ENCODE peak calls at places on chromosomes 7 and 10, in ten cellular contexts. N, W, K, F, G, V, X, B, M and P are unnamed samples.

GRCh38 chr7:151671514-151671913 is 151.8 kb upstream of the RHEB start:
- DNase-seq in N (no peak), W (no peak), K (no peak), F (no peak), G (no peak), V (no peak), X (no peak), B (no peak), M (no peak), P (peak)

GRCh38 chr10:121956111-121957061 is 18.6 kb downstream of the NSMCE4A start:
- DNase-seq in N (no peak), W (no peak), K (no peak), F (no peak), G (no peak), V (no peak), X (no peak), B (no peak), M (no peak), P (no peak)

GRCh38 chr10:35699862-35700489 is 57.9 kb upstream of the FZD8 start:
- DNase-seq in N (no peak), W (no peak), K (no peak), F (no peak), G (no peak), V (no peak), X (no peak), B (no peak), M (no peak), P (no peak)

GRCh38 chr10:84948644-84949043 is 620.3 kb downstream of the CCSER2 start:
- DNase-seq in N (no peak), W (no peak), K (no peak), F (no peak), G (no peak), V (no peak), X (no peak), B (no peak), M (no peak), P (peak)

GRCh38 chr7:7653568-7654187 is 13.1 kb downstream of the UMAD1 start:
- DNase-seq in N (no peak), W (no peak), K (peak), F (peak), G (no peak), V (no peak), X (no peak), B (peak), M (no peak), P (peak)

GRCh38 chr7:24924375-24924774 is 55.6 kb downstream of the OSBPL3 start:
- DNase-seq in N (no peak), W (no peak), K (no peak), F (no peak), G (no peak), V (no peak), X (peak), B (no peak), M (no peak), P (peak)

GRCh38 chr10:78894841-78895195 is 173.9 kb upstream of the ZMIZ1 start:
- DNase-seq in N (no peak), W (no peak), K (no peak), F (no peak), G (no peak), V (no peak), X (peak), B (no peak), M (no peak), P (no peak)

GRCh38 chr10:88008866-88009470 is 145.5 kb downstream of the PTEN start:
- DNase-seq in N (peak), W (no peak), K (no peak), F (no peak), G (no peak), V (no peak), X (no peak), B (no peak), M (no peak), P (no peak)